ENCODE peak calls at places on chromosome 18, in five cellular contexts. Y, G, O, C and X are unnamed samples.

GRCh38 chr18:23825978-23826405 is 136.7 kb downstream of the LAMA3 start:
- DNase-seq in Y (peak; percentile 85), G (peak; percentile 70), O (peak; percentile 90), C (peak; percentile 78), X (peak; percentile 93)

GRCh38 chr18:37484893-37485834 is 80.4 kb downstream of the CELF4 start:
- DNase-seq in Y (peak; percentile 51), G (peak; percentile 5), O (no peak), C (no peak), X (no peak)

GRCh38 chr18:23824235-23824634 is 135.0 kb downstream of the LAMA3 start:
- DNase-seq in Y (no peak), G (peak; percentile 16), O (no peak), C (no peak), X (peak; percentile 82)

GRCh38 chr18:79533591-79533990 is 137.9 kb downstream of the NFATC1 start:
- DNase-seq in Y (no peak), G (no peak), O (no peak), C (peak; percentile 11), X (no peak)

GRCh38 chr18:477565-477964 is 22.9 kb downstream of the COLEC12 start:
- DNase-seq in Y (no peak), G (no peak), O (no peak), C (no peak), X (no peak)

GRCh38 chr18:48889115-48889941 is 61.4 kb downstream of the SMAD7 start:
- DNase-seq in Y (peak; percentile 83), G (no peak), O (no peak), C (peak; percentile 67), X (no peak)

GRCh38 chr18:58215005-58215404 is 171.0 kb downstream of the NEDD4L start:
- DNase-seq in Y (no peak), G (no peak), O (no peak), C (no peak), X (peak; percentile 14)

GRCh38 chr18:6836331-6836730 is 106.8 kb downstream of the ARHGAP28 start:
- DNase-seq in Y (no peak), G (peak; percentile 2), O (no peak), C (no peak), X (no peak)

GRCh38 chr18:555705-556402 is 24.3 kb upstream of the CETN1 start:
- DNase-seq in Y (no peak), G (no peak), O (no peak), C (no peak), X (no peak)

GRCh38 chr18:77114564-77115391 is 17.8 kb downstream of the MBP start:
- DNase-seq in Y (peak; percentile 87), G (peak; percentile 94), O (peak; percentile 93), C (peak; percentile 95), X (no peak)

GRCh38 chr18:59079264-59079972 is 60.3 kb upstream of the SEC11C start:
- DNase-seq in Y (no peak), G (no peak), O (peak; percentile 33), C (no peak), X (no peak)

GRCh38 chr18:55376387-55376786 is 211.6 kb downstream of the TCF4 start:
- DNase-seq in Y (no peak), G (no peak), O (no peak), C (no peak), X (no peak)

GRCh38 chr18:22108674-22109073 is 60.7 kb upstream of the GATA6 start:
- DNase-seq in Y (no peak), G (no peak), O (no peak), C (no peak), X (no peak)

GRCh38 chr18:59477849-59478248 is 118.8 kb upstream of the LMAN1 start:
- DNase-seq in Y (no peak), G (no peak), O (no peak), C (no peak), X (no peak)

GRCh38 chr18:1213126-1213525 is 308.5 kb downstream of the ADCYAP1 start:
- DNase-seq in Y (no peak), G (no peak), O (no peak), C (no peak), X (no peak)

GRCh38 chr18:14767474-14767873 is 19.5 kb downstream of the ANKRD30B start:
- DNase-seq in Y (no peak), G (no peak), O (no peak), C (no peak), X (no peak)

GRCh38 chr18:23982154-23983071 is 32.1 kb upstream of the TTC39C start:
- DNase-seq in Y (peak; percentile 71), G (peak; percentile 75), O (no peak), C (peak; percentile 55), X (peak; percentile 95)

GRCh38 chr18:3441290-3441689 is 8.7 kb upstream of the TGIF1 start:
- DNase-seq in Y (no peak), G (no peak), O (no peak), C (peak; percentile 34), X (no peak)

GRCh38 chr18:49907346-49907929 is 94.1 kb upstream of the ACAA2 start:
- DNase-seq in Y (no peak), G (no peak), O (no peak), C (no peak), X (no peak)

GRCh38 chr18:33830210-33830609 is 252.2 kb downstream of the ASXL3 start:
- DNase-seq in Y (no peak), G (no peak), O (no peak), C (no peak), X (no peak)

GRCh38 chr18:56168049-56168781 is 470.2 kb downstream of the TXNL1 start:
- DNase-seq in Y (peak; percentile 79), G (peak; percentile 91), O (peak; percentile 9), C (no peak), X (no peak)

GRCh38 chr18:9101730-9102390 is 639 bp upstream of the NDUFV2 start:
- DNase-seq in Y (no peak), G (peak; percentile 86), O (no peak), C (no peak), X (no peak)
- TF ChIP-seq POLR2A in Y (no peak), G (no peak), O (no peak), C (no peak), X (no peak)

GRCh38 chr18:28412521-28412920 is 235.6 kb upstream of the CDH2 start:
- DNase-seq in Y (no peak), G (no peak), O (no peak), C (no peak), X (no peak)
- H3K27ac ChIP-seq in Y (no peak overlapping the region), G (no peak overlapping the region), O (no peak overlapping the region), C (no peak overlapping the region), X (no peak overlapping the region)

GRCh38 chr18:9475643-9476580 is 599 bp downstream of the RALBP1 start:
- DNase-seq in Y (no peak), G (peak; percentile 39), O (peak; percentile 38), C (no peak), X (no peak)
- TF ChIP-seq POLR2A in Y (no peak), G (no peak), O (no peak), C (no peak), X (no peak)

GRCh38 chr18:62526098-62527025 is 3.5 kb downstream of the ZCCHC2 start:
- DNase-seq in Y (peak; percentile 80), G (peak; percentile 80), O (peak; percentile 65), C (peak; percentile 94), X (peak; percentile 94)
- H3K27ac ChIP-seq in Y (peak overlapping the region; percentile 87), G (peak overlapping the region; percentile 96), O (peak overlapping the region; percentile 98), C (peak overlapping the region; percentile 99), X (peak overlapping the region; percentile 99)